ENCODE peak calls at places on chromosomes 13 and 19, in six cellular contexts. One of them, this sample, is unnamed.

GRCh38 chr19:2460245-2460644 is 3.5 kb upstream of the LMNB2 start:
- DNase-seq in HL-60: no peak
- DNase-seq in OCI-LY7: no peak
- DNase-seq in neural progenitor cell: no peak
- DNase-seq in brain microvascular endothelial cell: no peak
- DNase-seq in adrenal gland: no peak
- DNase-seq in this sample: no peak

GRCh38 chr13:99843872-99844271 is 127.7 kb downstream of the ZIC5 start:
- DNase-seq in HL-60: no peak
- DNase-seq in OCI-LY7: no peak
- DNase-seq in neural progenitor cell: no peak
- DNase-seq in brain microvascular endothelial cell: no peak
- DNase-seq in adrenal gland: no peak
- DNase-seq in this sample: no peak

GRCh38 chr19:51131780-51132680 is 7.3 kb downstream of the SIGLEC9 start:
- DNase-seq in HL-60: peak
- DNase-seq in OCI-LY7: no peak
- DNase-seq in neural progenitor cell: peak
- DNase-seq in brain microvascular endothelial cell: peak
- DNase-seq in adrenal gland: peak
- DNase-seq in this sample: no peak

GRCh38 chr13:94232161-94232560 is 247.3 kb downstream of the DCT start:
- DNase-seq in HL-60: no peak
- DNase-seq in OCI-LY7: no peak
- DNase-seq in neural progenitor cell: no peak
- DNase-seq in brain microvascular endothelial cell: no peak
- DNase-seq in adrenal gland: peak
- DNase-seq in this sample: no peak

GRCh38 chr13:29830000-29830399 is 20.4 kb downstream of the UBL3 start:
- DNase-seq in HL-60: no peak
- DNase-seq in OCI-LY7: no peak
- DNase-seq in neural progenitor cell: no peak
- DNase-seq in brain microvascular endothelial cell: no peak
- DNase-seq in adrenal gland: no peak
- DNase-seq in this sample: no peak

GRCh38 chr13:66424417-66424816 is 805.7 kb downstream of the PCDH9 start:
- DNase-seq in HL-60: no peak
- DNase-seq in OCI-LY7: no peak
- DNase-seq in neural progenitor cell: no peak
- DNase-seq in brain microvascular endothelial cell: no peak
- DNase-seq in adrenal gland: no peak
- DNase-seq in this sample: no peak

GRCh38 chr19:39126593-39127187 is 1.1 kb downstream of the PAK4 start:
- DNase-seq in HL-60: no peak
- DNase-seq in OCI-LY7: no peak
- DNase-seq in neural progenitor cell: peak
- DNase-seq in brain microvascular endothelial cell: no peak
- DNase-seq in adrenal gland: no peak
- DNase-seq in this sample: no peak

GRCh38 chr13:44373247-44373600 is 400 bp upstream of the SERP2 start:
- DNase-seq in HL-60: no peak
- DNase-seq in OCI-LY7: no peak
- DNase-seq in neural progenitor cell: no peak
- DNase-seq in brain microvascular endothelial cell: no peak
- DNase-seq in adrenal gland: no peak
- DNase-seq in this sample: no peak

GRCh38 chr13:99991806-99992242 is 10.2 kb downstream of the ZIC2 start:
- DNase-seq in HL-60: no peak
- DNase-seq in OCI-LY7: no peak
- DNase-seq in neural progenitor cell: peak
- DNase-seq in brain microvascular endothelial cell: no peak
- DNase-seq in adrenal gland: no peak
- DNase-seq in this sample: no peak

GRCh38 chr19:17617807-17618192 is 62.4 kb downstream of the COLGALT1 start:
- DNase-seq in HL-60: no peak
- DNase-seq in OCI-LY7: no peak
- DNase-seq in neural progenitor cell: no peak
- DNase-seq in brain microvascular endothelial cell: no peak
- DNase-seq in adrenal gland: no peak
- DNase-seq in this sample: no peak

GRCh38 chr13:43874512-43875092 is 4.9 kb downstream of the CCDC122 start:
- DNase-seq in HL-60: no peak
- DNase-seq in OCI-LY7: peak
- DNase-seq in neural progenitor cell: no peak
- DNase-seq in brain microvascular endothelial cell: no peak
- DNase-seq in adrenal gland: no peak
- DNase-seq in this sample: no peak

GRCh38 chr19:33796164-33797100 is at the start of gene KCTD15:
- DNase-seq in HL-60: peak
- DNase-seq in OCI-LY7: peak
- DNase-seq in neural progenitor cell: peak
- DNase-seq in brain microvascular endothelial cell: no peak
- DNase-seq in adrenal gland: no peak
- DNase-seq in this sample: peak

GRCh38 chr13:48505597-48506091 is 27.2 kb downstream of the RCBTB2 start:
- DNase-seq in HL-60: peak
- DNase-seq in OCI-LY7: peak
- DNase-seq in neural progenitor cell: no peak
- DNase-seq in brain microvascular endothelial cell: no peak
- DNase-seq in adrenal gland: peak
- DNase-seq in this sample: no peak

GRCh38 chr19:44767295-44768180 is 10.2 kb upstream of the CBLC start:
- DNase-seq in HL-60: no peak
- DNase-seq in OCI-LY7: no peak
- DNase-seq in neural progenitor cell: no peak
- DNase-seq in brain microvascular endothelial cell: no peak
- DNase-seq in adrenal gland: no peak
- DNase-seq in this sample: no peak

GRCh38 chr13:75226755-75227435 is 255.1 kb downstream of the TBC1D4 start:
- DNase-seq in HL-60: no peak
- DNase-seq in OCI-LY7: no peak
- DNase-seq in neural progenitor cell: no peak
- DNase-seq in brain microvascular endothelial cell: peak
- DNase-seq in adrenal gland: no peak
- DNase-seq in this sample: no peak

GRCh38 chr19:3987619-3988371 is 2.5 kb upstream of the EEF2 start:
- DNase-seq in HL-60: peak
- DNase-seq in OCI-LY7: peak
- DNase-seq in neural progenitor cell: peak
- DNase-seq in brain microvascular endothelial cell: peak
- DNase-seq in adrenal gland: peak
- DNase-seq in this sample: peak

GRCh38 chr13:112940236-112940635 is 28.8 kb upstream of the MCF2L start:
- DNase-seq in HL-60: no peak
- DNase-seq in OCI-LY7: no peak
- DNase-seq in neural progenitor cell: no peak
- DNase-seq in brain microvascular endothelial cell: no peak
- DNase-seq in adrenal gland: no peak
- DNase-seq in this sample: no peak

GRCh38 chr19:56547535-56547934 is 8.8 kb downstream of the ZFP28 start:
- DNase-seq in HL-60: no peak
- DNase-seq in OCI-LY7: no peak
- DNase-seq in neural progenitor cell: peak
- DNase-seq in brain microvascular endothelial cell: no peak
- DNase-seq in adrenal gland: no peak
- DNase-seq in this sample: no peak

GRCh38 chr19:36916991-36917390 is 859 bp downstream of the ZNF568 start:
- DNase-seq in HL-60: no peak
- DNase-seq in OCI-LY7: no peak
- DNase-seq in neural progenitor cell: peak
- DNase-seq in brain microvascular endothelial cell: peak
- DNase-seq in adrenal gland: peak
- DNase-seq in this sample: no peak

GRCh38 chr13:21934309-21934708 is 263.4 kb downstream of the FGF9 start:
- DNase-seq in HL-60: no peak
- DNase-seq in OCI-LY7: no peak
- DNase-seq in neural progenitor cell: no peak
- DNase-seq in brain microvascular endothelial cell: no peak
- DNase-seq in adrenal gland: no peak
- DNase-seq in this sample: no peak

GRCh38 chr19:38831142-38831605 is 420 bp downstream of the ECH1 start:
- DNase-seq in HL-60: no peak
- DNase-seq in OCI-LY7: peak
- DNase-seq in neural progenitor cell: peak
- DNase-seq in brain microvascular endothelial cell: peak
- DNase-seq in adrenal gland: peak
- DNase-seq in this sample: peak

DNA sequence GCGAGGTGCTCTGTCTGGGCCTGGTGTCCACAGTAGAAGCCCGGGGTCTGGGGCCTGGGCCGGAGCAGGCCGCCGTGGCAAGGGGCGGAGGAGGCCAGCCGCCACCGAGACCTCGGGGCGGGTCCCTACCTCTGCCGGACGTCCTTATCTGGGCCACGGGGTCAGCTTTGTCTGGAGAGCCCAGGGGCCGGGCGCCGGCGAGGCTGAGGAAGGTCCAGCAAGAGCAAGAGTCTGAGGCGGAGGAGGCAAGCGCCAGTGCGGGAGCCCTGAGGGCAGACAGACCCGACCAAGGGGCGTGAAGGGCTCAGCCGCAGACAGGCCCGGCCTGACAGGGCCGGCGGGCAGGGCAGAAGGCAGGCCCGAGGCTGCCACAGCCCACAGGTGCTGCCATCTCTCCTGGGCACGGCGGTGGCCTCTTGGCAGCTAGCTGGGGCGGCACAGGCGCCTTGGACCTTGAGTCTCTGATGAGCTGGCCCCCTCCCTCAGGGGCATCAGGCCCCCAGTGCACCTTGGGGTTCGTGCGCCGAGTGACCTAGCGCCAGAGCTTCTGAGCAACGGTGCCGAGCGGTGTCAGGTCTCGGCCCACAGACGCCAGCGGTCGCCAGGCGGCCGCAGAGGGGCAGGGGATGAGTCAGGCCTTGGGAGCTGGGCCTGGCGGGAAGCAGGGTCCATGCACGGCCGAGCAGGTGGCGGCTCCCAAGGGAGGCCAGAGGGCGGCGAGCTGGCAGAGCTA is 19.1 kb upstream of the AKAP8 start:
- DNase-seq in HL-60: no peak
- DNase-seq in OCI-LY7: no peak
- DNase-seq in neural progenitor cell: no peak
- DNase-seq in brain microvascular endothelial cell: no peak
- DNase-seq in adrenal gland: peak
- DNase-seq in this sample: no peak
- TF ChIP-seq CTCF in HL-60: no peak
- TF ChIP-seq CTCF in OCI-LY7: no peak
- TF ChIP-seq CTCF in neural progenitor cell: no peak
- TF ChIP-seq CTCF in brain microvascular endothelial cell: no peak
- TF ChIP-seq CTCF in adrenal gland: peak
- TF ChIP-seq CTCF in this sample: no peak

GRCh38 chr19:35268546-35269424 is at the start of gene USF2:
- DNase-seq in HL-60: no peak
- DNase-seq in OCI-LY7: peak
- DNase-seq in neural progenitor cell: peak
- DNase-seq in brain microvascular endothelial cell: peak
- DNase-seq in adrenal gland: peak
- DNase-seq in this sample: peak

GRCh38 chr19:35271546-35271945 is 2.8 kb downstream of the USF2 start:
- DNase-seq in HL-60: no peak
- DNase-seq in OCI-LY7: no peak
- DNase-seq in neural progenitor cell: no peak
- DNase-seq in brain microvascular endothelial cell: no peak
- DNase-seq in adrenal gland: no peak
- DNase-seq in this sample: no peak

GRCh38 chr19:35272122-35272715 is 3.5 kb downstream of the USF2 start:
- DNase-seq in HL-60: no peak
- DNase-seq in OCI-LY7: no peak
- DNase-seq in neural progenitor cell: no peak
- DNase-seq in brain microvascular endothelial cell: no peak
- DNase-seq in adrenal gland: no peak
- DNase-seq in this sample: no peak

GRCh38 chr19:35269425-35270117 is 809 bp downstream of the USF2 start:
- DNase-seq in HL-60: peak
- DNase-seq in OCI-LY7: peak
- DNase-seq in neural progenitor cell: peak
- DNase-seq in brain microvascular endothelial cell: peak
- DNase-seq in adrenal gland: peak
- DNase-seq in this sample: peak

DNA sequence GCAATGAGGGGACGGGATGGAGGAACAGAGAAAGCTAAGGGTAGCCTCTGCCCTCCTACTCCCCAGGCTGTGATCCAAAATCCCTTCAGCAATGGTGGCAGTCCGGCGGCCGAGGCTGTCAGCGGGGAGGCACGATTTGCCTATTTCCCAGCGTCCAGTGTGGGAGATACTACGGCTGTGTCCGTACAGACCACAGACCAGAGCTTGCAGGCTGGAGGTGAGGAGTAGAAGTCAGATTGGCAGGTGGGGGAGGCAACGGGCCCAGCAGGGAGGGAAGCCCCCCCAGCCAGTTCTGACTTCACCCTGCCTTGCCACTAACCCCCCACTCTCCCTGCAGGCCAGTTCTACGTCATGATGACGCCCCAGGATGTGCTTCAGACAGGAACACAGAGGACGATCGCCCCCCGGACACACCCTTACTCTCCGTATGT is 1.6 kb downstream of the USF2 start:
- DNase-seq in HL-60: no peak
- DNase-seq in OCI-LY7: no peak
- DNase-seq in neural progenitor cell: no peak
- DNase-seq in brain microvascular endothelial cell: no peak
- DNase-seq in adrenal gland: no peak
- DNase-seq in this sample: no peak
- TF ChIP-seq CTCF in HL-60: no peak
- TF ChIP-seq CTCF in OCI-LY7: no peak
- TF ChIP-seq CTCF in neural progenitor cell: no peak
- TF ChIP-seq CTCF in brain microvascular endothelial cell: no peak
- TF ChIP-seq CTCF in adrenal gland: no peak
- TF ChIP-seq CTCF in this sample: no peak

GRCh38 chr19:31402529-31402928 is 53.3 kb upstream of the TSHZ3 start:
- DNase-seq in HL-60: no peak
- DNase-seq in OCI-LY7: no peak
- DNase-seq in neural progenitor cell: no peak
- DNase-seq in brain microvascular endothelial cell: no peak
- DNase-seq in adrenal gland: no peak
- DNase-seq in this sample: no peak

GRCh38 chr19:31397308-31397707 is 48.1 kb upstream of the TSHZ3 start:
- DNase-seq in HL-60: no peak
- DNase-seq in OCI-LY7: no peak
- DNase-seq in neural progenitor cell: no peak
- DNase-seq in brain microvascular endothelial cell: no peak
- DNase-seq in adrenal gland: no peak
- DNase-seq in this sample: no peak

GRCh38 chr19:31408460-31409124 is 59.4 kb upstream of the TSHZ3 start:
- DNase-seq in HL-60: peak
- DNase-seq in OCI-LY7: no peak
- DNase-seq in neural progenitor cell: no peak
- DNase-seq in brain microvascular endothelial cell: peak
- DNase-seq in adrenal gland: no peak
- DNase-seq in this sample: no peak

GRCh38 chr19:31406106-31406505 is 56.9 kb upstream of the TSHZ3 start:
- DNase-seq in HL-60: no peak
- DNase-seq in OCI-LY7: no peak
- DNase-seq in neural progenitor cell: no peak
- DNase-seq in brain microvascular endothelial cell: no peak
- DNase-seq in adrenal gland: no peak
- DNase-seq in this sample: no peak

GRCh38 chr19:31402931-31403330 is 53.7 kb upstream of the TSHZ3 start:
- DNase-seq in HL-60: no peak
- DNase-seq in OCI-LY7: no peak
- DNase-seq in neural progenitor cell: no peak
- DNase-seq in brain microvascular endothelial cell: no peak
- DNase-seq in adrenal gland: no peak
- DNase-seq in this sample: no peak
- TF ChIP-seq CTCF in HL-60: no peak
- TF ChIP-seq CTCF in OCI-LY7: no peak
- TF ChIP-seq CTCF in neural progenitor cell: no peak
- TF ChIP-seq CTCF in brain microvascular endothelial cell: no peak
- TF ChIP-seq CTCF in adrenal gland: no peak
- TF ChIP-seq CTCF in this sample: no peak

GRCh38 chr13:49652691-49653305 is 24.5 kb downstream of the ARL11 start:
- DNase-seq in HL-60: no peak
- DNase-seq in OCI-LY7: peak
- DNase-seq in neural progenitor cell: peak
- DNase-seq in brain microvascular endothelial cell: no peak
- DNase-seq in adrenal gland: peak
- DNase-seq in this sample: peak
- TF ChIP-seq CTCF in HL-60: peak
- TF ChIP-seq CTCF in OCI-LY7: peak
- TF ChIP-seq CTCF in neural progenitor cell: peak
- TF ChIP-seq CTCF in brain microvascular endothelial cell: peak
- TF ChIP-seq CTCF in adrenal gland: peak
- TF ChIP-seq CTCF in this sample: peak